ENCODE peak calls at places on chromosomes 11 and 22, in six cellular contexts. One of them, this sample, is unnamed.
A peak's percentile ranks its signal among the peaks of the same experiment; 100 is the strongest.

GRCh38 chr11:113977071-113977490 is 2.2 kb downstream of the HTR3A start:
- DNase-seq in activated T-cell treated with anti-CD3 and anti-CD28 coated beads for 4 hours: no peak
- DNase-seq in NCI-H1092 treated with DMSO at 0.1 percent for 48 hours: no peak
- DNase-seq in A549: no peak
- DNase-seq in spleen: no peak
- DNase-seq in M059J: no peak
- DNase-seq in this sample: no peak

GRCh38 chr11:125132071-125132470 is 20.6 kb upstream of the TMEM218 start:
- DNase-seq in activated T-cell treated with anti-CD3 and anti-CD28 coated beads for 4 hours: no peak
- DNase-seq in NCI-H1092 treated with DMSO at 0.1 percent for 48 hours: no peak
- DNase-seq in A549: no peak
- DNase-seq in spleen: no peak
- DNase-seq in M059J: no peak
- DNase-seq in this sample: no peak

GRCh38 chr22:20979243-20979809 is 2.8 kb upstream of the LZTR1 start:
- DNase-seq in activated T-cell treated with anti-CD3 and anti-CD28 coated beads for 4 hours: peak; percentile 63
- DNase-seq in NCI-H1092 treated with DMSO at 0.1 percent for 48 hours: no peak
- DNase-seq in A549: no peak
- DNase-seq in spleen: no peak
- DNase-seq in M059J: no peak
- DNase-seq in this sample: no peak

GRCh38 chr11:72782081-72782920 is 11.5 kb downstream of the STARD10 start:
- DNase-seq in activated T-cell treated with anti-CD3 and anti-CD28 coated beads for 4 hours: no peak
- DNase-seq in NCI-H1092 treated with DMSO at 0.1 percent for 48 hours: peak; percentile 35
- DNase-seq in A549: no peak
- DNase-seq in spleen: no peak
- DNase-seq in M059J: no peak
- DNase-seq in this sample: no peak

GRCh38 chr11:121649798-121650197 is 197.0 kb upstream of the SORL1-AS1 start:
- DNase-seq in activated T-cell treated with anti-CD3 and anti-CD28 coated beads for 4 hours: no peak
- DNase-seq in NCI-H1092 treated with DMSO at 0.1 percent for 48 hours: peak; percentile 75
- DNase-seq in A549: no peak
- DNase-seq in spleen: no peak
- DNase-seq in M059J: no peak
- DNase-seq in this sample: no peak

GRCh38 chr22:41822289-41823057 is 10.4 kb upstream of the SREBF2 start:
- DNase-seq in activated T-cell treated with anti-CD3 and anti-CD28 coated beads for 4 hours: peak; percentile 35
- DNase-seq in NCI-H1092 treated with DMSO at 0.1 percent for 48 hours: peak; percentile 64
- DNase-seq in A549: peak; percentile 62
- DNase-seq in spleen: no peak
- DNase-seq in M059J: peak; percentile 84
- DNase-seq in this sample: no peak

GRCh38 chr11:128324531-128325141 is 262.7 kb downstream of the ETS1 start:
- DNase-seq in activated T-cell treated with anti-CD3 and anti-CD28 coated beads for 4 hours: peak; percentile 59
- DNase-seq in NCI-H1092 treated with DMSO at 0.1 percent for 48 hours: no peak
- DNase-seq in A549: no peak
- DNase-seq in spleen: peak; percentile 80
- DNase-seq in M059J: no peak
- DNase-seq in this sample: no peak

GRCh38 chr11:68776442-68777235 is 25.3 kb upstream of the TESMIN start:
- DNase-seq in activated T-cell treated with anti-CD3 and anti-CD28 coated beads for 4 hours: no peak
- DNase-seq in NCI-H1092 treated with DMSO at 0.1 percent for 48 hours: no peak
- DNase-seq in A549: no peak
- DNase-seq in spleen: no peak
- DNase-seq in M059J: no peak
- DNase-seq in this sample: no peak

GRCh38 chr22:31566484-31566883 is 70.1 kb downstream of the SFI1 start:
- DNase-seq in activated T-cell treated with anti-CD3 and anti-CD28 coated beads for 4 hours: no peak
- DNase-seq in NCI-H1092 treated with DMSO at 0.1 percent for 48 hours: no peak
- DNase-seq in A549: no peak
- DNase-seq in spleen: no peak
- DNase-seq in M059J: no peak
- DNase-seq in this sample: no peak

GRCh38 chr11:72951815-72952340 is 137.7 kb downstream of the ATG16L2 start:
- DNase-seq in activated T-cell treated with anti-CD3 and anti-CD28 coated beads for 4 hours: no peak
- DNase-seq in NCI-H1092 treated with DMSO at 0.1 percent for 48 hours: no peak
- DNase-seq in A549: no peak
- DNase-seq in spleen: no peak
- DNase-seq in M059J: no peak
- DNase-seq in this sample: no peak

GRCh38 chr11:78595431-78596130 is 20.9 kb upstream of the NARS2 start:
- DNase-seq in activated T-cell treated with anti-CD3 and anti-CD28 coated beads for 4 hours: no peak
- DNase-seq in NCI-H1092 treated with DMSO at 0.1 percent for 48 hours: no peak
- DNase-seq in A549: no peak
- DNase-seq in spleen: no peak
- DNase-seq in M059J: no peak
- DNase-seq in this sample: no peak

GRCh38 chr11:84249344-84250135 is 963.4 kb upstream of the CCDC90B start:
- DNase-seq in activated T-cell treated with anti-CD3 and anti-CD28 coated beads for 4 hours: no peak
- DNase-seq in NCI-H1092 treated with DMSO at 0.1 percent for 48 hours: no peak
- DNase-seq in A549: no peak
- DNase-seq in spleen: no peak
- DNase-seq in M059J: peak; percentile 41
- DNase-seq in this sample: no peak

GRCh38 chr11:47177229-47177845 is 658 bp upstream of the ARFGAP2 start:
- DNase-seq in activated T-cell treated with anti-CD3 and anti-CD28 coated beads for 4 hours: peak; percentile 66
- DNase-seq in NCI-H1092 treated with DMSO at 0.1 percent for 48 hours: peak; percentile 90
- DNase-seq in A549: peak; percentile 81
- DNase-seq in spleen: no peak
- DNase-seq in M059J: peak; percentile 86
- DNase-seq in this sample: peak; percentile 80

GRCh38 chr22:16824718-16825687 is at the start of gene XKR3:
- DNase-seq in activated T-cell treated with anti-CD3 and anti-CD28 coated beads for 4 hours: no peak
- DNase-seq in NCI-H1092 treated with DMSO at 0.1 percent for 48 hours: no peak
- DNase-seq in A549: no peak
- DNase-seq in spleen: no peak
- DNase-seq in M059J: peak; percentile 37
- DNase-seq in this sample: no peak

GRCh38 chr11:46237248-46238077 is 40.0 kb upstream of the CREB3L1 start:
- DNase-seq in activated T-cell treated with anti-CD3 and anti-CD28 coated beads for 4 hours: peak; percentile 49
- DNase-seq in NCI-H1092 treated with DMSO at 0.1 percent for 48 hours: no peak
- DNase-seq in A549: peak; percentile 90
- DNase-seq in spleen: peak; percentile 91
- DNase-seq in M059J: peak; percentile 97
- DNase-seq in this sample: peak; percentile 78

GRCh38 chr22:42817556-42817955 is 39.5 kb downstream of the ARFGAP3 start:
- DNase-seq in activated T-cell treated with anti-CD3 and anti-CD28 coated beads for 4 hours: no peak
- DNase-seq in NCI-H1092 treated with DMSO at 0.1 percent for 48 hours: no peak
- DNase-seq in A549: no peak
- DNase-seq in spleen: no peak
- DNase-seq in M059J: no peak
- DNase-seq in this sample: no peak

GRCh38 chr22:45290410-45290936 is 5.7 kb downstream of the UPK3A start:
- DNase-seq in activated T-cell treated with anti-CD3 and anti-CD28 coated beads for 4 hours: no peak
- DNase-seq in NCI-H1092 treated with DMSO at 0.1 percent for 48 hours: no peak
- DNase-seq in A549: peak; percentile 49
- DNase-seq in spleen: no peak
- DNase-seq in M059J: peak; percentile 67
- DNase-seq in this sample: no peak

GRCh38 chr22:35369996-35370395 is 10.9 kb upstream of the HMOX1 start:
- DNase-seq in activated T-cell treated with anti-CD3 and anti-CD28 coated beads for 4 hours: no peak
- DNase-seq in NCI-H1092 treated with DMSO at 0.1 percent for 48 hours: no peak
- DNase-seq in A549: no peak
- DNase-seq in spleen: no peak
- DNase-seq in M059J: no peak
- DNase-seq in this sample: no peak

GRCh38 chr11:47392546-47393162 is 14.3 kb upstream of the SPI1 start:
- DNase-seq in activated T-cell treated with anti-CD3 and anti-CD28 coated beads for 4 hours: no peak
- DNase-seq in NCI-H1092 treated with DMSO at 0.1 percent for 48 hours: no peak
- DNase-seq in A549: no peak
- DNase-seq in spleen: no peak
- DNase-seq in M059J: no peak
- DNase-seq in this sample: no peak

GRCh38 chr11:69292221-69292648 is 1.7 kb upstream of the MYEOV start:
- DNase-seq in activated T-cell treated with anti-CD3 and anti-CD28 coated beads for 4 hours: peak; percentile 47
- DNase-seq in NCI-H1092 treated with DMSO at 0.1 percent for 48 hours: peak; percentile 3
- DNase-seq in A549: peak; percentile 34
- DNase-seq in spleen: peak; percentile 88
- DNase-seq in M059J: no peak
- DNase-seq in this sample: no peak

GRCh38 chr22:50171965-50172421 is 1.5 kb downstream of the PANX2 start:
- DNase-seq in activated T-cell treated with anti-CD3 and anti-CD28 coated beads for 4 hours: no peak
- DNase-seq in NCI-H1092 treated with DMSO at 0.1 percent for 48 hours: no peak
- DNase-seq in A549: no peak
- DNase-seq in spleen: no peak
- DNase-seq in M059J: no peak
- DNase-seq in this sample: no peak

GRCh38 chr22:50002791-50003190 is 9.8 kb downstream of the IL17REL start:
- DNase-seq in activated T-cell treated with anti-CD3 and anti-CD28 coated beads for 4 hours: no peak
- DNase-seq in NCI-H1092 treated with DMSO at 0.1 percent for 48 hours: no peak
- DNase-seq in A549: no peak
- DNase-seq in spleen: no peak
- DNase-seq in M059J: no peak
- DNase-seq in this sample: no peak

GRCh38 chr11:126109941-126110731 is 47.5 kb upstream of the CDON start:
- DNase-seq in activated T-cell treated with anti-CD3 and anti-CD28 coated beads for 4 hours: no peak
- DNase-seq in NCI-H1092 treated with DMSO at 0.1 percent for 48 hours: no peak
- DNase-seq in A549: no peak
- DNase-seq in spleen: peak; percentile 70
- DNase-seq in M059J: peak; percentile 97
- DNase-seq in this sample: no peak

GRCh38 chr22:19704355-19705015 is 9.8 kb upstream of the SEPTIN5 start:
- DNase-seq in activated T-cell treated with anti-CD3 and anti-CD28 coated beads for 4 hours: no peak
- DNase-seq in NCI-H1092 treated with DMSO at 0.1 percent for 48 hours: no peak
- DNase-seq in A549: no peak
- DNase-seq in spleen: peak; percentile 53
- DNase-seq in M059J: no peak
- DNase-seq in this sample: no peak

GRCh38 chr11:69369945-69370344 is 76.0 kb downstream of the MYEOV start:
- DNase-seq in activated T-cell treated with anti-CD3 and anti-CD28 coated beads for 4 hours: no peak
- DNase-seq in NCI-H1092 treated with DMSO at 0.1 percent for 48 hours: no peak
- DNase-seq in A549: no peak
- DNase-seq in spleen: no peak
- DNase-seq in M059J: no peak
- DNase-seq in this sample: peak; percentile 39